ENCODE peak calls at places on chromosome 17, in four cellular contexts. One of them, this sample, is unnamed.

GRCh38 chr17:16881239-16881924 is 90.5 kb downstream of the TNFRSF13B start:
- DNase-seq in anterior cingulate cortex: no peak
- DNase-seq in CD4-positive, alpha-beta T cell: no peak
- DNase-seq in AG04450: no peak
- DNase-seq in this sample: no peak

GRCh38 chr17:32341141-32341856 is 674 bp downstream of the C17orf75 start:
- DNase-seq in anterior cingulate cortex: peak
- DNase-seq in CD4-positive, alpha-beta T cell: peak
- DNase-seq in AG04450: no peak
- DNase-seq in this sample: no peak

GRCh38 chr17:42380935-42381334 is 7.3 kb downstream of the STAT3 start:
- DNase-seq in anterior cingulate cortex: no peak
- DNase-seq in CD4-positive, alpha-beta T cell: no peak
- DNase-seq in AG04450: no peak
- DNase-seq in this sample: no peak

GRCh38 chr17:29833801-29834200 is 96.2 kb downstream of the SSH2 start:
- DNase-seq in anterior cingulate cortex: no peak
- DNase-seq in CD4-positive, alpha-beta T cell: no peak
- DNase-seq in AG04450: no peak
- DNase-seq in this sample: no peak

GRCh38 chr17:72297326-72298115 is 176.7 kb downstream of the SOX9 start:
- DNase-seq in anterior cingulate cortex: no peak
- DNase-seq in CD4-positive, alpha-beta T cell: no peak
- DNase-seq in AG04450: no peak
- DNase-seq in this sample: no peak

GRCh38 chr17:78852709-78853111 is 12.1 kb upstream of the USP36 start:
- DNase-seq in anterior cingulate cortex: no peak
- DNase-seq in CD4-positive, alpha-beta T cell: no peak
- DNase-seq in AG04450: no peak
- DNase-seq in this sample: no peak

GRCh38 chr17:29176500-29177351 is 3.5 kb downstream of the MYO18A start:
- DNase-seq in anterior cingulate cortex: no peak
- DNase-seq in CD4-positive, alpha-beta T cell: peak
- DNase-seq in AG04450: no peak
- DNase-seq in this sample: peak

GRCh38 chr17:77408284-77408683 is 267.5 kb downstream of the SEC14L1 start:
- DNase-seq in anterior cingulate cortex: no peak
- DNase-seq in CD4-positive, alpha-beta T cell: no peak
- DNase-seq in AG04450: no peak
- DNase-seq in this sample: no peak

GRCh38 chr17:42405963-42406495 is 17.0 kb downstream of the CAVIN1 start:
- DNase-seq in anterior cingulate cortex: peak
- DNase-seq in CD4-positive, alpha-beta T cell: peak
- DNase-seq in AG04450: no peak
- DNase-seq in this sample: peak

GRCh38 chr17:35337364-35337763 is 36.1 kb downstream of the SLFN11 start:
- DNase-seq in anterior cingulate cortex: no peak
- DNase-seq in CD4-positive, alpha-beta T cell: no peak
- DNase-seq in AG04450: no peak
- DNase-seq in this sample: no peak

GRCh38 chr17:76735006-76735405 is 2.1 kb downstream of the SRSF2 start:
- DNase-seq in anterior cingulate cortex: no peak
- DNase-seq in CD4-positive, alpha-beta T cell: no peak
- DNase-seq in AG04450: no peak
- DNase-seq in this sample: no peak

GRCh38 chr17:17058304-17058703 is 16.0 kb downstream of the MPRIP start:
- DNase-seq in anterior cingulate cortex: no peak
- DNase-seq in CD4-positive, alpha-beta T cell: no peak
- DNase-seq in AG04450: no peak
- DNase-seq in this sample: peak

GRCh38 chr17:57940653-57941329 is 14.4 kb downstream of the CUEDC1 start:
- DNase-seq in anterior cingulate cortex: no peak
- DNase-seq in CD4-positive, alpha-beta T cell: no peak
- DNase-seq in AG04450: no peak
- DNase-seq in this sample: no peak

GRCh38 chr17:19019041-19019941 is 14.7 kb upstream of the FAM83G start:
- DNase-seq in anterior cingulate cortex: no peak
- DNase-seq in CD4-positive, alpha-beta T cell: no peak
- DNase-seq in AG04450: no peak
- DNase-seq in this sample: no peak

GRCh38 chr17:80943346-80944145 is 48.1 kb upstream of the CHMP6 start:
- DNase-seq in anterior cingulate cortex: no peak
- DNase-seq in CD4-positive, alpha-beta T cell: no peak
- DNase-seq in AG04450: no peak
- DNase-seq in this sample: peak

This sample was measured in left lung.